ENCODE peak calls at places on chromosomes 6 and 20, in four cellular contexts. R, U, F and X are unnamed samples. For H3K4me1 and H3K9me3, the result is how much of the 10 kb centered on the place peaks cover.

GRCh38 chr6:83558975-83559374 is 46.6 kb downstream of the PRSS35 start:
- DNase-seq in R (no peak), U (no peak), F (no peak), X (no peak)

GRCh38 chr6:165746331-165746730 is 83.3 kb upstream of the PDE10A start:
- DNase-seq in R (no peak), U (no peak), F (no peak), X (no peak)

GRCh38 chr6:108559884-108560462 is 744 bp upstream of the FOXO3 start:
- DNase-seq in R (peak), U (peak), F (peak), X (peak)

GRCh38 chr20:58494923-58495622 is 20.1 kb downstream of the APCDD1L start:
- DNase-seq in R (no peak), U (no peak), F (no peak), X (no peak)

GRCh38 chr6:43944908-43945777 is 175.1 kb downstream of the VEGFA start:
- DNase-seq in R (peak), U (no peak), F (no peak), X (no peak)

GRCh38 chr20:61118429-61119224 is 133.4 kb upstream of the CDH4 start:
- DNase-seq in R (peak), U (no peak), F (no peak), X (no peak)

GRCh38 chr6:5787054-5787720 is 219.5 kb downstream of the NRN1 start:
- DNase-seq in R (no peak), U (no peak), F (no peak), X (no peak)

GRCh38 chr6:36123270-36124139 is 6.8 kb upstream of the MAPK13 start:
- DNase-seq in R (peak), U (peak), F (peak), X (peak)

GRCh38 chr20:11047559-11047958 is 373.8 kb upstream of the JAG1 start:
- DNase-seq in R (peak), U (no peak), F (no peak), X (no peak)

GRCh38 chr6:110813338-110813737 is 1.9 kb downstream of the CDK19 start:
- DNase-seq in R (no peak), U (no peak), F (no peak), X (no peak)

GRCh38 chr6:158717341-158718328 is 67.8 kb downstream of the SYTL3 start:
- DNase-seq in R (no peak), U (no peak), F (no peak), X (no peak)
- H3K4me1 ChIP-seq in R (under half), U (half or more), F (under half), X (under half)

DNA sequence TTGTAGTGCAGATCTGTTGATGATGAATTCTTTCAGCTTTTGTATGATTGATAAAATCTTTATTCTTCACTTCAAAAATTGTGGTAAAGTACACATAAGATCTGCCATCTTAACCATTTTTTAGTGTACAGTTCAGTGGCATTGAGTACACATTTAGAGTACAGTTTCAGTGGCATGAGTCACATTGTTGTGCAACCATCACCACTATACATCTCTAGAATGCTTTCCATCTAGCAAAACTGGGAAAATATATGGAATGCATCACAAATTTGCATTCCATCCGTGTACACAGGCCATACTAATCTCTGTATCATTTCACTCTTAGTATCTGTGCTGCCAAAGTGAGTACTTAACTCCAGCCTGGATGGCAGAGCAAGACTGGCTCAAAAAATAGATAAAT is 28.7 kb downstream of the SIRPD start:
- DNase-seq in R (no peak), U (no peak), F (no peak), X (no peak)
- H3K9me3 ChIP-seq in R (under half), U (under half), F (under half), X (under half)

DNA sequence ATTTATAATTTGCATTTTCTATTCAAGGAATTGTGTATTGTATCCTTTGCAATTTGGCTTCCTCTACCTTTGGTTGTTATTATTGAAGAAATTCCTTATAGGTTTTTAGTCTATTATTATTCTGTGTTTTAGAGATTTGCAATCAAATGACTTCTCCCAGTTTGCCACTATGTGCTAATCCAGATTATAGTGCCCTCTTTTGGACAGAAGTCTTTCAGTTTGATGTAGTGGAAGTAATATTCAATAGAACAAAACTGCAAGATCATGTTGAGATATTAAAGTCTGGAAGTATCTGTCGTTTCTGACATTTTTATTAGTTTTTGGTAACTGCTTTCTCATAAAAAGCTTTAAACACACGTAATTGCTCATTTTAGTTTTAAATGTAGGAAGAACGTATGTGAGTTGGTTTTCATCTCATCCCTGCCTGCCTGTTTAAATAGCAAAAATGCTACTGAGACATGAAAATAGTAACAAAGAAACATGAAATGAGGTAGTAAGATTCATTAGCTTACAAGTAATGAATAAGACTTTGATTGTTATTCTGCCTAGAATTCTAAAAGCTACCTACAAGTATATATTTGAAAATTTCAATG is 72.8 kb downstream of the RTN4IP1 start:
- DNase-seq in R (peak), U (no peak), F (no peak), X (no peak)
- TF ChIP-seq CTCF in R (peak), U (peak), F (peak), X (no peak)

GRCh38 chr6:15374119-15374518 is 128.2 kb downstream of the JARID2 start:
- DNase-seq in R (no peak), U (no peak), F (no peak), X (no peak)

GRCh38 chr6:15371151-15371550 is 125.3 kb downstream of the JARID2 start:
- DNase-seq in R (no peak), U (no peak), F (no peak), X (no peak)

GRCh38 chr6:15370730-15371129 is 124.9 kb downstream of the JARID2 start:
- DNase-seq in R (no peak), U (no peak), F (no peak), X (no peak)

GRCh38 chr6:15375018-15375417 is 129.1 kb downstream of the JARID2 start:
- DNase-seq in R (no peak), U (no peak), F (no peak), X (no peak)

GRCh38 chr6:15372932-15373331 is 127.1 kb downstream of the JARID2 start:
- DNase-seq in R (no peak), U (no peak), F (no peak), X (no peak)
- H3K4me1 ChIP-seq in R (under half), U (under half), F (under half), X (under half)

DNA sequence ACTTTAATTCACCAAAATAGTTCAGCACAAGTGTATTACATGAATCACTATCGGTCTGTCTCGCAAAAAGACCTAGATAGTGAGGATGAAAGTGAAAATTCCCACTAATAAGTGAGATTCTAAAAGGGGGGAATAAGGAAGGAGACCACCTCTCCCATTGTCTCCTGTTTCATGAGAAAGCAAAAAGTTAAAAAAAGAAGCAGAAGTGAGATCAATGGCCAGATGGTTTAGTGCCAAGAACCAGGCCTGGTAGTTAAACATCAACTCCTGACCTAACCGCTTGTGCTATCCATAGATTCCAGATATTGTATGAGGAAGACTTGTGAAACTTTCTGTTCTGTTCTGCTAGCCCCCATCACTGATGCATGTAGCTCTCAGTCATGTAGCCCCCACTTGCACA is 293.0 kb downstream of the RNGTT start:
- DNase-seq in R (no peak), U (no peak), F (no peak), X (no peak)
- H3K9me3 ChIP-seq in R (under half), U (under half), F (under half), X (under half)

GRCh38 chr6:100719883-100720682 is 161.0 kb downstream of the ASCC3 start:
- DNase-seq in R (peak), U (peak), F (no peak), X (no peak)
- TF ChIP-seq CTCF in R (peak), U (peak), F (peak), X (peak)